ENCODE peak calls at places on chromosomes 1 and 21, in five cellular contexts. I is left lung; M is stimulated activated effector memory CD8-positive, alpha-beta T cell treated with anti-CD3 and anti-CD28 coated beads, Interleukin-12 subunit alpha, Interleukin-12 subunit beta, amount 100 ng/mL, for 72 hours; N is iPS DF 19.7; X is lower leg skin. R is an unnamed sample.

GRCh38 chr1:71232166-71232763 is 151.4 kb upstream of the ZRANB2 start:
- DNase-seq in M (no peak), X (no peak), N (no peak), I (peak), R (peak)

GRCh38 chr1:11180342-11180744 is 8.8 kb upstream of the ANGPTL7 start:
- DNase-seq in N (no peak), M (no peak), X (no peak), I (no peak), R (no peak)

GRCh38 chr1:76238094-76238551 is 163.6 kb downstream of the ST6GALNAC3 start:
- DNase-seq in X (no peak), M (no peak), I (no peak), N (no peak), R (no peak)

GRCh38 chr1:212760126-212760823 is 31.3 kb downstream of the NSL1 start:
- DNase-seq in M (peak), I (peak), N (peak), X (no peak), R (no peak)

GRCh38 chr1:202272446-202272845 is 69.3 kb downstream of the UBE2T start:
- DNase-seq in M (no peak), N (no peak), X (peak), I (no peak), R (no peak)

GRCh38 chr21:21232320-21232719 is 234.1 kb downstream of the NCAM2 start:
- DNase-seq in N (no peak), M (no peak), I (no peak), X (no peak), R (no peak)

GRCh38 chr21:28072601-28073000 is 920.1 kb downstream of the LTN1 start:
- DNase-seq in N (no peak), X (no peak), M (no peak), I (no peak), R (no peak)

GRCh38 chr21:34073749-34074282 is 438 bp downstream of the MRPS6 start:
- DNase-seq in M (peak), X (peak), N (no peak), I (peak), R (no peak)

GRCh38 chr1:30888975-30889374 is 19.6 kb downstream of the SDC3 start:
- DNase-seq in N (no peak), X (no peak), I (no peak), M (no peak), R (no peak)

GRCh38 chr1:3070654-3071506 is 1.9 kb downstream of the PRDM16 start:
- DNase-seq in N (no peak), M (no peak), I (peak), X (no peak), R (no peak)

GRCh38 chr1:39525366-39526165 is 34.1 kb downstream of the BMP8A start:
- DNase-seq in M (peak), N (no peak), I (no peak), X (no peak), R (no peak)

GRCh38 chr1:177981186-177981585 is 11.3 kb upstream of the SEC16B start:
- DNase-seq in X (no peak), M (no peak), N (no peak), I (no peak), R (no peak)

GRCh38 chr1:37439672-37439995 is 34.7 kb upstream of the ZC3H12A start:
- DNase-seq in M (no peak), X (no peak), I (no peak), N (no peak), R (no peak)

GRCh38 chr1:38336308-38336707 is 289.7 kb upstream of the POU3F1 start:
- DNase-seq in N (no peak), I (no peak), X (no peak), M (no peak), R (no peak)

GRCh38 chr1:226443439-226443838 is 35.5 kb upstream of the PARP1 start:
- DNase-seq in I (no peak), X (peak), N (no peak), M (no peak), R (no peak)

R was measured in suprapubic skin.